ENCODE peak calls at places on chromosomes 7 and 10, in five cellular contexts. One of them, this sample, is unnamed.

GRCh38 chr7:92602352-92603088 is 12.3 kb upstream of the FAM133B start:
- DNase-seq in Caco-2: no peak
- DNase-seq in small intestine: no peak
- DNase-seq in thoracic aorta: no peak
- DNase-seq in CD8-positive, alpha-beta memory T cell: no peak
- DNase-seq in this sample: no peak

GRCh38 chr7:91098566-91098965 is 165.7 kb upstream of the FZD1 start:
- DNase-seq in Caco-2: no peak
- DNase-seq in small intestine: no peak
- DNase-seq in thoracic aorta: no peak
- DNase-seq in CD8-positive, alpha-beta memory T cell: no peak
- DNase-seq in this sample: no peak

GRCh38 chr10:87092356-87092860 is 2.2 kb downstream of the GLUD1 start:
- DNase-seq in Caco-2: no peak
- DNase-seq in small intestine: no peak
- DNase-seq in thoracic aorta: no peak
- DNase-seq in CD8-positive, alpha-beta memory T cell: no peak
- DNase-seq in this sample: no peak

GRCh38 chr7:99792983-99793382 is 9.0 kb upstream of the CYP3A4 start:
- DNase-seq in Caco-2: no peak
- DNase-seq in small intestine: peak; percentile 88
- DNase-seq in thoracic aorta: no peak
- DNase-seq in CD8-positive, alpha-beta memory T cell: no peak
- DNase-seq in this sample: no peak

GRCh38 chr10:116553378-116553980 is 7.7 kb downstream of the PNLIP start:
- DNase-seq in Caco-2: no peak
- DNase-seq in small intestine: no peak
- DNase-seq in thoracic aorta: no peak
- DNase-seq in CD8-positive, alpha-beta memory T cell: no peak
- DNase-seq in this sample: no peak

GRCh38 chr10:71431216-71431944 is 34.7 kb downstream of the CDH23 start:
- DNase-seq in Caco-2: no peak
- DNase-seq in small intestine: no peak
- DNase-seq in thoracic aorta: no peak
- DNase-seq in CD8-positive, alpha-beta memory T cell: no peak
- DNase-seq in this sample: no peak

GRCh38 chr10:109587366-109587765 is 335.9 kb downstream of the XPNPEP1 start:
- DNase-seq in Caco-2: no peak
- DNase-seq in small intestine: no peak
- DNase-seq in thoracic aorta: no peak
- DNase-seq in CD8-positive, alpha-beta memory T cell: no peak
- DNase-seq in this sample: no peak

GRCh38 chr7:156091515-156092080 is 279.3 kb upstream of the SHH start:
- DNase-seq in Caco-2: peak; percentile 12
- DNase-seq in small intestine: no peak
- DNase-seq in thoracic aorta: no peak
- DNase-seq in CD8-positive, alpha-beta memory T cell: no peak
- DNase-seq in this sample: peak; percentile 39

GRCh38 chr10:34407227-34407626 is 407.9 kb downstream of the PARD3 start:
- DNase-seq in Caco-2: no peak
- DNase-seq in small intestine: no peak
- DNase-seq in thoracic aorta: no peak
- DNase-seq in CD8-positive, alpha-beta memory T cell: no peak
- DNase-seq in this sample: no peak

GRCh38 chr7:130994378-130995115 is 260.5 kb upstream of the KLF14 start:
- DNase-seq in Caco-2: no peak
- DNase-seq in small intestine: peak; percentile 46
- DNase-seq in thoracic aorta: no peak
- DNase-seq in CD8-positive, alpha-beta memory T cell: no peak
- DNase-seq in this sample: no peak

GRCh38 chr7:111513566-111513965 is 48.7 kb downstream of the IMMP2L start:
- DNase-seq in Caco-2: no peak
- DNase-seq in small intestine: no peak
- DNase-seq in thoracic aorta: no peak
- DNase-seq in CD8-positive, alpha-beta memory T cell: no peak
- DNase-seq in this sample: no peak

GRCh38 chr7:111521660-111522059 is 40.6 kb downstream of the IMMP2L start:
- DNase-seq in Caco-2: no peak
- DNase-seq in small intestine: no peak
- DNase-seq in thoracic aorta: no peak
- DNase-seq in CD8-positive, alpha-beta memory T cell: no peak
- DNase-seq in this sample: no peak

GRCh38 chr7:111517441-111518037 is 44.8 kb downstream of the IMMP2L start:
- DNase-seq in Caco-2: no peak
- DNase-seq in small intestine: peak; percentile 82
- DNase-seq in thoracic aorta: no peak
- DNase-seq in CD8-positive, alpha-beta memory T cell: no peak
- DNase-seq in this sample: no peak

GRCh38 chr7:111516612-111517011 is 45.7 kb downstream of the IMMP2L start:
- DNase-seq in Caco-2: no peak
- DNase-seq in small intestine: no peak
- DNase-seq in thoracic aorta: no peak
- DNase-seq in CD8-positive, alpha-beta memory T cell: no peak
- DNase-seq in this sample: no peak

GRCh38 chr7:111518264-111518663 is 44.0 kb downstream of the IMMP2L start:
- DNase-seq in Caco-2: no peak
- DNase-seq in small intestine: no peak
- DNase-seq in thoracic aorta: no peak
- DNase-seq in CD8-positive, alpha-beta memory T cell: no peak
- DNase-seq in this sample: no peak
- H3K4me3 ChIP-seq in Caco-2: no peak overlapping the region
- H3K4me3 ChIP-seq in small intestine: no peak overlapping the region
- H3K4me3 ChIP-seq in thoracic aorta: no peak overlapping the region
- H3K4me3 ChIP-seq in CD8-positive, alpha-beta memory T cell: no peak overlapping the region
- H3K4me3 ChIP-seq in this sample: no peak overlapping the region

GRCh38 chr7:44247868-44248651 is 47.3 kb downstream of the YKT6 start:
- DNase-seq in Caco-2: no peak
- DNase-seq in small intestine: no peak
- DNase-seq in thoracic aorta: no peak
- DNase-seq in CD8-positive, alpha-beta memory T cell: no peak
- DNase-seq in this sample: no peak
- H3K4me3 ChIP-seq in Caco-2: no peak overlapping the region
- H3K4me3 ChIP-seq in small intestine: no peak overlapping the region
- H3K4me3 ChIP-seq in thoracic aorta: no peak overlapping the region
- H3K4me3 ChIP-seq in CD8-positive, alpha-beta memory T cell: no peak overlapping the region
- H3K4me3 ChIP-seq in this sample: no peak overlapping the region

DNA sequence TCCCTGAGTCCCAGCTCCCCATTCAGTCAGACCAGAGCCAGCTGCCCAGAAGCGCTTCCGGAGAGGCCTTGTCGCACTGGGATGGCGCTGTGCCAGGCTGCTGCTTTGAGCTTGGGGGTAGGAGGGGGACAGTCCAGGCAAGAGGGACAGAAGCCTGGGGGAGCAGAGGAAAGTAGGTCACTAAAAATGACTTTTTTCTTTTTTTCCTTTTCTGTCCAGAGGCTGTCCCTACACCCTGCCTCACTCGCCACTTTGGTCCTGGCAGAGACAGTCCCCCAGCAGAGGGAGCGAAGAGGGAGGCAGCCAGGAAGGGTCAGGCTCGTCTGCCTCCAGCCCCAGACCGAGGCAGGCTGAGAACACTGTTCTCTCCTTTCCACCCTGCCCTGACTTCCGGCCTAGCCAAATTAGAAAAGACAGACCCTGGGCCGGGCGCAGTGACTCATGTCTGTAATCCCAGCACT is 15.8 kb upstream of the TRIM8 start:
- DNase-seq in Caco-2: no peak
- DNase-seq in small intestine: no peak
- DNase-seq in thoracic aorta: no peak
- DNase-seq in CD8-positive, alpha-beta memory T cell: no peak
- DNase-seq in this sample: no peak
- H3K4me3 ChIP-seq in Caco-2: no peak overlapping the region
- H3K4me3 ChIP-seq in small intestine: no peak overlapping the region
- H3K4me3 ChIP-seq in thoracic aorta: no peak overlapping the region
- H3K4me3 ChIP-seq in CD8-positive, alpha-beta memory T cell: no peak overlapping the region
- H3K4me3 ChIP-seq in this sample: no peak overlapping the region

GRCh38 chr7:134829381-134829986 is 50.0 kb downstream of the CALD1 start:
- DNase-seq in Caco-2: no peak
- DNase-seq in small intestine: no peak
- DNase-seq in thoracic aorta: no peak
- DNase-seq in CD8-positive, alpha-beta memory T cell: no peak
- DNase-seq in this sample: no peak

GRCh38 chr7:134827889-134828288 is 48.5 kb downstream of the CALD1 start:
- DNase-seq in Caco-2: no peak
- DNase-seq in small intestine: no peak
- DNase-seq in thoracic aorta: no peak
- DNase-seq in CD8-positive, alpha-beta memory T cell: no peak
- DNase-seq in this sample: no peak

GRCh38 chr7:134828361-134828760 is 48.9 kb downstream of the CALD1 start:
- DNase-seq in Caco-2: no peak
- DNase-seq in small intestine: no peak
- DNase-seq in thoracic aorta: no peak
- DNase-seq in CD8-positive, alpha-beta memory T cell: no peak
- DNase-seq in this sample: no peak

GRCh38 chr7:134826105-134826504 is 46.7 kb downstream of the CALD1 start:
- DNase-seq in Caco-2: no peak
- DNase-seq in small intestine: no peak
- DNase-seq in thoracic aorta: no peak
- DNase-seq in CD8-positive, alpha-beta memory T cell: no peak
- DNase-seq in this sample: no peak

GRCh38 chr7:134827436-134827835 is 48.0 kb downstream of the CALD1 start:
- DNase-seq in Caco-2: no peak
- DNase-seq in small intestine: no peak
- DNase-seq in thoracic aorta: no peak
- DNase-seq in CD8-positive, alpha-beta memory T cell: no peak
- DNase-seq in this sample: no peak
- H3K4me3 ChIP-seq in Caco-2: no peak overlapping the region
- H3K4me3 ChIP-seq in small intestine: no peak overlapping the region
- H3K4me3 ChIP-seq in thoracic aorta: peak overlapping the region; percentile 44
- H3K4me3 ChIP-seq in CD8-positive, alpha-beta memory T cell: no peak overlapping the region
- H3K4me3 ChIP-seq in this sample: no peak overlapping the region

This sample was measured in Jurkat, Clone E6-1.